ENCODE peak calls at places on chromosomes 3 and 15, in seven cellular contexts. A is AG08395; F is fibroblast of gingiva; T is right lobe of liver; L is stimulated activated CD4-positive, alpha-beta T cell treated with anti-CD3 and anti-CD28 coated beads, TNF-alpha, amount 100 ng/mL, for 1 hour; W is stimulated activated CD8-positive, alpha-beta memory T cell treated with anti-CD3 and anti-CD28 coated beads, Interleukin-15, amount 100 ng/mL, for 48 hours; S is WTC11. R is an unnamed sample.

GRCh38 chr15:61228025-61228901 is 839 bp downstream of the RORA start:
- DNase-seq in A (peak), F (peak), T (peak), L (no peak), W (no peak), S (peak), R (peak)

GRCh38 chr15:100928632-100929280 is 9.6 kb downstream of the LRRK1 start:
- DNase-seq in A (no peak), F (no peak), T (no peak), L (no peak), W (no peak), S (no peak), R (no peak)

GRCh38 chr3:17090271-17090992 is 205.7 kb downstream of the PLCL2 start:
- DNase-seq in A (no peak), F (no peak), T (no peak), L (no peak), W (no peak), S (no peak), R (no peak)

GRCh38 chr3:17039579-17039978 is 154.8 kb downstream of the PLCL2 start:
- DNase-seq in A (peak), F (peak), T (no peak), L (no peak), W (no peak), S (no peak), R (no peak)

GRCh38 chr3:193593666-193594025 is 638 bp downstream of the OPA1 start:
- DNase-seq in A (peak), F (no peak), T (no peak), L (peak), W (peak), S (no peak), R (no peak)

GRCh38 chr15:41695750-41696436 is 35.7 kb downstream of the MGA start:
- DNase-seq in A (peak), F (peak), T (no peak), L (no peak), W (peak), S (no peak), R (no peak)

GRCh38 chr3:153221748-153222162 is 59.7 kb downstream of the RAP2B start:
- DNase-seq in A (peak), F (peak), T (peak), L (peak), W (peak), S (no peak), R (peak)

GRCh38 chr3:153338487-153338886 is 176.5 kb downstream of the RAP2B start:
- DNase-seq in A (peak), F (peak), T (no peak), L (no peak), W (no peak), S (no peak), R (no peak)

GRCh38 chr3:189626286-189626685 is 4.9 kb upstream of the TP63 start:
- DNase-seq in A (no peak), F (no peak), T (no peak), L (no peak), W (no peak), S (no peak), R (no peak)

GRCh38 chr15:27958911-27959598 is 140.1 kb downstream of the OCA2 start:
- DNase-seq in A (no peak), F (no peak), T (no peak), L (no peak), W (no peak), S (no peak), R (no peak)

GRCh38 chr3:122628567-122628966 is 51.1 kb downstream of the PARP15 start:
- DNase-seq in A (peak), F (no peak), T (no peak), L (no peak), W (no peak), S (no peak), R (no peak)

GRCh38 chr3:41710646-41711388 is 251.1 kb downstream of the ULK4 start:
- DNase-seq in A (peak), F (peak), T (no peak), L (no peak), W (no peak), S (peak), R (no peak)